ENCODE peak calls at places on chromosomes 5 and 9, in six cellular contexts. K is NCI-H460; E is activated T-helper 1 cell treated with Interleukin-2 at 50 U/mL for 16 hours; M is esophagus squamous epithelium; U is AG08395; H is stimulated activated CD4-positive, alpha-beta T cell treated with anti-CD3 and anti-CD28 coated beads, Interleukin-1b, Interleukin-23, amount 100 ng/mL, for 4 hours. C is an unnamed sample.

GRCh38 chr5:76701298-76701697 is 14.6 kb upstream of the F2R start:
- DNase-seq in M (no peak), K (peak), E (no peak), H (no peak), U (peak), C (no peak)

GRCh38 chr9:76618762-76619161 is 145.5 kb upstream of the PCA3 start:
- DNase-seq in U (peak), K (no peak), M (no peak), E (no peak), H (no peak), C (no peak)

GRCh38 chr5:101679816-101680215 is 616.3 kb downstream of the SLCO4C1 start:
- DNase-seq in H (no peak), M (no peak), E (no peak), U (no peak), K (peak), C (no peak)

GRCh38 chr9:117656007-117656406 is 48.2 kb upstream of the TLR4 start:
- DNase-seq in K (no peak), U (no peak), H (no peak), M (no peak), E (no peak), C (no peak)

GRCh38 chr5:135706893-135707292 is 127.6 kb upstream of the SLC25A48 start:
- DNase-seq in E (no peak), K (no peak), M (no peak), U (no peak), H (no peak), C (no peak)

GRCh38 chr5:170757182-170757601 is 26.3 kb upstream of the GABRP start:
- DNase-seq in M (no peak), H (no peak), U (no peak), E (no peak), K (no peak), C (no peak)

GRCh38 chr5:59773286-59773685 is 120.2 kb downstream of the PDE4D start:
- DNase-seq in E (no peak), U (no peak), K (no peak), M (no peak), H (no peak), C (no peak)

GRCh38 chr9:87590996-87591395 is 93.3 kb downstream of the DAPK1 start:
- DNase-seq in H (no peak), K (no peak), M (no peak), E (no peak), U (no peak), C (no peak)

GRCh38 chr9:93593144-93593655 is 16.8 kb downstream of the PHF2 start:
- DNase-seq in H (no peak), M (no peak), K (no peak), E (no peak), U (peak), C (no peak)

GRCh38 chr5:50658243-50658642 is 8.2 kb upstream of the PARP8 start:
- DNase-seq in M (no peak), H (no peak), U (no peak), K (no peak), E (no peak), C (no peak)

GRCh38 chr5:158406884-158407790 is 548.2 kb upstream of the CLINT1 start:
- DNase-seq in U (peak), E (no peak), H (no peak), K (no peak), M (no peak), C (no peak)

GRCh38 chr5:136374003-136374402 is 8.7 kb upstream of the TRPC7 start:
- DNase-seq in E (no peak), K (peak), M (no peak), H (no peak), U (no peak), C (no peak)

GRCh38 chr5:159525117-159525516 is 194.8 kb upstream of the IL12B start:
- DNase-seq in E (no peak), U (no peak), K (no peak), H (no peak), M (no peak), C (no peak)

C was measured in activated T-helper 9 cell treated with anti-CD3 and anti-CD28 coated beads, Interleukin-2, amount 50 U/mL, for 16 hours.